ENCODE peak calls at places on chromosome 16, in nine cellular contexts. One of them, this sample, is unnamed.
A peak's percentile ranks its signal among the peaks of the same experiment; 100 is the strongest.

GRCh38 chr16:64920211-64920610 is 201.7 kb downstream of the CDH11 start:
- DNase-seq in fibroblast of lung: peak; percentile 57
- DNase-seq in frontal cortex: no peak
- DNase-seq in AML-193: no peak
- DNase-seq in ELF-1: no peak
- DNase-seq in GM23248: no peak
- DNase-seq in iPS DF 19.7: no peak
- DNase-seq in stimulated activated CD8-positive, alpha-beta memory T cell treated with anti-CD3 and anti-CD28 coated beads, Interleukin-7, amount 100 ng/mL, for 48 hours: no peak
- DNase-seq in activated T-helper 1 cell treated with anti-CD3 and anti-CD28 coated beads, Interleukin-12 subunit alpha, Interleukin-12 subunit beta, Interleukin-2, Interleukin-4 antibody, amounts not matched to agents 30 ng/mL and 10 ng/mL and 1 ng/mL, durations not matched to agents 14 hours and 24 hours and 36 hours: no peak
- DNase-seq in this sample: peak; percentile 30

GRCh38 chr16:87641721-87642120 is 39.4 kb downstream of the JPH3 start:
- DNase-seq in iPS DF 19.7: no peak
- DNase-seq in frontal cortex: no peak
- DNase-seq in ELF-1: no peak
- DNase-seq in activated T-helper 1 cell treated with anti-CD3 and anti-CD28 coated beads, Interleukin-12 subunit alpha, Interleukin-12 subunit beta, Interleukin-2, Interleukin-4 antibody, amounts not matched to agents 30 ng/mL and 10 ng/mL and 1 ng/mL, durations not matched to agents 14 hours and 24 hours and 36 hours: no peak
- DNase-seq in fibroblast of lung: no peak
- DNase-seq in AML-193: no peak
- DNase-seq in stimulated activated CD8-positive, alpha-beta memory T cell treated with anti-CD3 and anti-CD28 coated beads, Interleukin-7, amount 100 ng/mL, for 48 hours: no peak
- DNase-seq in GM23248: no peak
- DNase-seq in this sample: no peak

GRCh38 chr16:77501260-77501659 is 66.4 kb upstream of the ADAMTS18 start:
- DNase-seq in AML-193: no peak
- DNase-seq in iPS DF 19.7: no peak
- DNase-seq in GM23248: no peak
- DNase-seq in ELF-1: no peak
- DNase-seq in frontal cortex: no peak
- DNase-seq in fibroblast of lung: no peak
- DNase-seq in stimulated activated CD8-positive, alpha-beta memory T cell treated with anti-CD3 and anti-CD28 coated beads, Interleukin-7, amount 100 ng/mL, for 48 hours: no peak
- DNase-seq in activated T-helper 1 cell treated with anti-CD3 and anti-CD28 coated beads, Interleukin-12 subunit alpha, Interleukin-12 subunit beta, Interleukin-2, Interleukin-4 antibody, amounts not matched to agents 30 ng/mL and 10 ng/mL and 1 ng/mL, durations not matched to agents 14 hours and 24 hours and 36 hours: no peak
- DNase-seq in this sample: no peak

GRCh38 chr16:66510711-66511614 is 39.0 kb downstream of the TK2 start:
- DNase-seq in frontal cortex: no peak
- DNase-seq in AML-193: no peak
- DNase-seq in ELF-1: no peak
- DNase-seq in GM23248: peak; percentile 30
- DNase-seq in activated T-helper 1 cell treated with anti-CD3 and anti-CD28 coated beads, Interleukin-12 subunit alpha, Interleukin-12 subunit beta, Interleukin-2, Interleukin-4 antibody, amounts not matched to agents 30 ng/mL and 10 ng/mL and 1 ng/mL, durations not matched to agents 14 hours and 24 hours and 36 hours: no peak
- DNase-seq in stimulated activated CD8-positive, alpha-beta memory T cell treated with anti-CD3 and anti-CD28 coated beads, Interleukin-7, amount 100 ng/mL, for 48 hours: no peak
- DNase-seq in iPS DF 19.7: no peak
- DNase-seq in fibroblast of lung: peak; percentile 30
- DNase-seq in this sample: no peak

GRCh38 chr16:67016681-67017450 is 12.1 kb upstream of the CBFB start:
- DNase-seq in fibroblast of lung: no peak
- DNase-seq in ELF-1: no peak
- DNase-seq in activated T-helper 1 cell treated with anti-CD3 and anti-CD28 coated beads, Interleukin-12 subunit alpha, Interleukin-12 subunit beta, Interleukin-2, Interleukin-4 antibody, amounts not matched to agents 30 ng/mL and 10 ng/mL and 1 ng/mL, durations not matched to agents 14 hours and 24 hours and 36 hours: no peak
- DNase-seq in AML-193: no peak
- DNase-seq in iPS DF 19.7: no peak
- DNase-seq in GM23248: no peak
- DNase-seq in frontal cortex: no peak
- DNase-seq in stimulated activated CD8-positive, alpha-beta memory T cell treated with anti-CD3 and anti-CD28 coated beads, Interleukin-7, amount 100 ng/mL, for 48 hours: no peak
- DNase-seq in this sample: no peak

GRCh38 chr16:16143038-16143763 is 80.1 kb downstream of the ABCC6 start:
- DNase-seq in GM23248: peak; percentile 21
- DNase-seq in frontal cortex: no peak
- DNase-seq in fibroblast of lung: no peak
- DNase-seq in stimulated activated CD8-positive, alpha-beta memory T cell treated with anti-CD3 and anti-CD28 coated beads, Interleukin-7, amount 100 ng/mL, for 48 hours: no peak
- DNase-seq in AML-193: peak; percentile 50
- DNase-seq in activated T-helper 1 cell treated with anti-CD3 and anti-CD28 coated beads, Interleukin-12 subunit alpha, Interleukin-12 subunit beta, Interleukin-2, Interleukin-4 antibody, amounts not matched to agents 30 ng/mL and 10 ng/mL and 1 ng/mL, durations not matched to agents 14 hours and 24 hours and 36 hours: peak; percentile 3
- DNase-seq in iPS DF 19.7: peak; percentile 50
- DNase-seq in ELF-1: peak; percentile 46
- DNase-seq in this sample: no peak

GRCh38 chr16:84356591-84357116 is 11.7 kb upstream of the ATP2C2 start:
- DNase-seq in fibroblast of lung: peak; percentile 37
- DNase-seq in activated T-helper 1 cell treated with anti-CD3 and anti-CD28 coated beads, Interleukin-12 subunit alpha, Interleukin-12 subunit beta, Interleukin-2, Interleukin-4 antibody, amounts not matched to agents 30 ng/mL and 10 ng/mL and 1 ng/mL, durations not matched to agents 14 hours and 24 hours and 36 hours: no peak
- DNase-seq in iPS DF 19.7: no peak
- DNase-seq in frontal cortex: peak; percentile 67
- DNase-seq in ELF-1: peak; percentile 88
- DNase-seq in GM23248: peak; percentile 5
- DNase-seq in stimulated activated CD8-positive, alpha-beta memory T cell treated with anti-CD3 and anti-CD28 coated beads, Interleukin-7, amount 100 ng/mL, for 48 hours: no peak
- DNase-seq in AML-193: no peak
- DNase-seq in this sample: no peak

GRCh38 chr16:76277099-76278030 is at the start of gene CNTNAP4:
- DNase-seq in AML-193: no peak
- DNase-seq in fibroblast of lung: no peak
- DNase-seq in stimulated activated CD8-positive, alpha-beta memory T cell treated with anti-CD3 and anti-CD28 coated beads, Interleukin-7, amount 100 ng/mL, for 48 hours: no peak
- DNase-seq in iPS DF 19.7: no peak
- DNase-seq in ELF-1: peak; percentile 29
- DNase-seq in frontal cortex: no peak
- DNase-seq in GM23248: no peak
- DNase-seq in activated T-helper 1 cell treated with anti-CD3 and anti-CD28 coated beads, Interleukin-12 subunit alpha, Interleukin-12 subunit beta, Interleukin-2, Interleukin-4 antibody, amounts not matched to agents 30 ng/mL and 10 ng/mL and 1 ng/mL, durations not matched to agents 14 hours and 24 hours and 36 hours: no peak
- DNase-seq in this sample: no peak

GRCh38 chr16:84829168-84829965 is 9.6 kb downstream of the CRISPLD2 start:
- DNase-seq in activated T-helper 1 cell treated with anti-CD3 and anti-CD28 coated beads, Interleukin-12 subunit alpha, Interleukin-12 subunit beta, Interleukin-2, Interleukin-4 antibody, amounts not matched to agents 30 ng/mL and 10 ng/mL and 1 ng/mL, durations not matched to agents 14 hours and 24 hours and 36 hours: no peak
- DNase-seq in frontal cortex: no peak
- DNase-seq in stimulated activated CD8-positive, alpha-beta memory T cell treated with anti-CD3 and anti-CD28 coated beads, Interleukin-7, amount 100 ng/mL, for 48 hours: no peak
- DNase-seq in AML-193: no peak
- DNase-seq in fibroblast of lung: peak; percentile 94
- DNase-seq in iPS DF 19.7: no peak
- DNase-seq in GM23248: peak; percentile 81
- DNase-seq in ELF-1: no peak
- DNase-seq in this sample: peak; percentile 88

GRCh38 chr16:67146523-67147357 is 4.1 kb downstream of the B3GNT9 start:
- DNase-seq in frontal cortex: peak; percentile 32
- DNase-seq in fibroblast of lung: no peak
- DNase-seq in activated T-helper 1 cell treated with anti-CD3 and anti-CD28 coated beads, Interleukin-12 subunit alpha, Interleukin-12 subunit beta, Interleukin-2, Interleukin-4 antibody, amounts not matched to agents 30 ng/mL and 10 ng/mL and 1 ng/mL, durations not matched to agents 14 hours and 24 hours and 36 hours: no peak
- DNase-seq in GM23248: peak; percentile 40
- DNase-seq in AML-193: no peak
- DNase-seq in stimulated activated CD8-positive, alpha-beta memory T cell treated with anti-CD3 and anti-CD28 coated beads, Interleukin-7, amount 100 ng/mL, for 48 hours: no peak
- DNase-seq in ELF-1: no peak
- DNase-seq in iPS DF 19.7: no peak
- DNase-seq in this sample: no peak

GRCh38 chr16:21684199-21684598 is 20.4 kb downstream of the OTOA start:
- DNase-seq in ELF-1: peak; percentile 14
- DNase-seq in fibroblast of lung: no peak
- DNase-seq in GM23248: peak; percentile 17
- DNase-seq in frontal cortex: no peak
- DNase-seq in iPS DF 19.7: no peak
- DNase-seq in stimulated activated CD8-positive, alpha-beta memory T cell treated with anti-CD3 and anti-CD28 coated beads, Interleukin-7, amount 100 ng/mL, for 48 hours: no peak
- DNase-seq in AML-193: no peak
- DNase-seq in activated T-helper 1 cell treated with anti-CD3 and anti-CD28 coated beads, Interleukin-12 subunit alpha, Interleukin-12 subunit beta, Interleukin-2, Interleukin-4 antibody, amounts not matched to agents 30 ng/mL and 10 ng/mL and 1 ng/mL, durations not matched to agents 14 hours and 24 hours and 36 hours: no peak
- DNase-seq in this sample: peak; percentile 3